ENCODE peak calls at places on chromosomes 16 and 17, in five cellular contexts. K is AG09309; E is effector memory CD4-positive, alpha-beta T cell; U is Caki2; T is breast epithelium. I is an unnamed sample.

GRCh38 chr17:78043031-78043430 is 84.5 kb downstream of the TNRC6C start:
- DNase-seq in K (no peak), E (no peak), U (no peak), T (no peak), I (no peak)

GRCh38 chr16:50067290-50067853 is 1.6 kb downstream of the HEATR3 start:
- DNase-seq in K (peak), E (no peak), U (peak), T (no peak), I (no peak)

GRCh38 chr17:42779942-42780815 is at the start of gene WNK4:
- DNase-seq in K (no peak), E (no peak), U (no peak), T (no peak), I (no peak)

GRCh38 chr17:49285716-49286115 is 55.1 kb upstream of the PHOSPHO1 start:
- DNase-seq in K (no peak), E (no peak), U (no peak), T (no peak), I (no peak)

GRCh38 chr17:32917081-32917480 is 10.9 kb upstream of the TMEM98 start:
- DNase-seq in K (no peak), E (no peak), U (no peak), T (no peak), I (no peak)

GRCh38 chr16:29141586-29142324 is 156.9 kb downstream of the LAT start:
- DNase-seq in K (no peak), E (no peak), U (no peak), T (peak), I (no peak)

GRCh38 chr17:78722101-78722761 is 59.8 kb downstream of the CYTH1 start:
- DNase-seq in K (no peak), E (no peak), U (no peak), T (no peak), I (no peak)

GRCh38 chr16:83095926-83096692 is 469.3 kb downstream of the CDH13 start:
- DNase-seq in K (no peak), E (no peak), U (no peak), T (no peak), I (no peak)

GRCh38 chr17:3213587-3213986 is 6.1 kb downstream of the OR1A1 start:
- DNase-seq in K (no peak), E (no peak), U (no peak), T (no peak), I (no peak)

GRCh38 chr17:42459256-42459982 is 741 bp downstream of the ATP6V0A1 start:
- DNase-seq in K (no peak), E (no peak), U (peak), T (peak), I (no peak)

GRCh38 chr17:48503747-48504146 is 27.1 kb downstream of the HOXB1 start:
- DNase-seq in K (no peak), E (no peak), U (no peak), T (no peak), I (no peak)

GRCh38 chr17:64091116-64091515 is 38.8 kb downstream of the ERN1 start:
- DNase-seq in K (no peak), E (no peak), U (no peak), T (no peak), I (no peak)